ENCODE peak calls at places on chromosomes 12 and 14, in eight cellular contexts. H is CD8-positive, alpha-beta T cell; S is body of pancreas; Z is K562; C is lung; Q is neural crest cell; M is Peyer's patch; N is brain microvascular endothelial cell. R is an unnamed sample.

GRCh38 chr14:68365228-68365627 is 427.6 kb downstream of the ZFP36L1 start:
- DNase-seq in H (no peak), S (no peak), Z (no peak), C (no peak), Q (no peak), M (no peak), N (peak), R (peak)

GRCh38 chr12:76866726-76867125 is 12.1 kb downstream of the CSRP2 start:
- DNase-seq in H (no peak), S (no peak), Z (no peak), C (no peak), Q (no peak), M (no peak), N (peak), R (no peak)

GRCh38 chr14:91269076-91269991 is 24.8 kb upstream of the GPR68 start:
- DNase-seq in H (no peak), S (no peak), Z (no peak), C (no peak), Q (no peak), M (no peak), N (no peak), R (no peak)

GRCh38 chr14:104393898-104394605 is 185.5 kb upstream of the C14orf180 start:
- DNase-seq in H (peak), S (peak), Z (no peak), C (peak), Q (no peak), M (peak), N (no peak), R (no peak)

GRCh38 chr14:92252291-92252690 is 70.7 kb upstream of the SLC24A4 start:
- DNase-seq in H (no peak), S (no peak), Z (no peak), C (no peak), Q (no peak), M (no peak), N (no peak), R (no peak)

GRCh38 chr14:95811813-95812212 is 64.8 kb upstream of the TUNAR start:
- DNase-seq in H (no peak), S (no peak), Z (no peak), C (no peak), Q (no peak), M (no peak), N (no peak), R (no peak)

GRCh38 chr12:59940676-59941342 is 345.0 kb downstream of the SLC16A7 start:
- DNase-seq in H (no peak), S (no peak), Z (no peak), C (no peak), Q (no peak), M (no peak), N (peak), R (no peak)

GRCh38 chr12:89450922-89451321 is 73.7 kb downstream of the GALNT4 start:
- DNase-seq in H (no peak), S (no peak), Z (no peak), C (no peak), Q (no peak), M (no peak), N (peak), R (peak)

GRCh38 chr12:1115471-1116242 is 124.6 kb downstream of the ERC1 start:
- DNase-seq in H (no peak), S (no peak), Z (no peak), C (no peak), Q (no peak), M (no peak), N (peak), R (peak)

GRCh38 chr12:53944907-53945847 is 6.5 kb downstream of the HOXC13 start:
- DNase-seq in H (no peak), S (no peak), Z (no peak), C (no peak), Q (no peak), M (peak), N (no peak), R (no peak)

GRCh38 chr14:68800361-68800760 is 7.5 kb upstream of the ZFP36L1 start:
- DNase-seq in H (no peak), S (no peak), Z (no peak), C (no peak), Q (no peak), M (peak), N (no peak), R (no peak)

GRCh38 chr12:34373926-34374325 is 351.6 kb downstream of the ALG10 start:
- DNase-seq in H (no peak), S (no peak), Z (no peak), C (no peak), Q (no peak), M (no peak), N (no peak), R (no peak)

GRCh38 chr12:23504641-23505399 is 444.6 kb downstream of the SOX5 start:
- DNase-seq in H (no peak), S (no peak), Z (no peak), C (no peak), Q (no peak), M (no peak), N (no peak), R (no peak)

GRCh38 chr12:23503544-23503943 is 445.9 kb downstream of the SOX5 start:
- DNase-seq in H (no peak), S (no peak), Z (no peak), C (no peak), Q (no peak), M (no peak), N (no peak), R (no peak)

GRCh38 chr12:23502259-23502658 is 447.2 kb downstream of the SOX5 start:
- DNase-seq in H (no peak), S (no peak), Z (peak), C (no peak), Q (no peak), M (no peak), N (no peak), R (no peak)

DNA sequence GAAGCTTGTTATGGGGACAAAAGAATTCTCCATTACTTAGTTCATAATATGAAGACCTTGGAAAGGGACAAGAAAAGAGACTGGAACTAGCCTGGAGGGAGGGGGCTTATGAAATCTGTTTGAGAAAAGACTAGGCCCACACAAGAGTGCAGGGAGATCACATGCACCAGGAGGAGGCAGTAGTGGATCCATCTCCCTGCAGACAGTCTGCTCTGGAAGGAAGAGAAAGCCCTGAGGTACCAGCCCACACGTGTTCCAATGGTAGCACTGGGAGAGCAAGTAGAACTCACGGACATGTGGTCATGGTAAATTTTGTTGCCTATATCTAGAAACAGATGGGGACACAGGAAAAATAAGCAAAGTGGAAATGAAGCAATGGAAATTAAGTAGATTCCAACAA is 445.4 kb downstream of the SOX5 start:
- DNase-seq in H (no peak), S (no peak), Z (peak), C (no peak), Q (no peak), M (no peak), N (no peak), R (no peak)
- TF ChIP-seq CTCF in H (no peak), S (no peak), Z (peak), C (no peak), Q (no peak), M (no peak), N (no peak), R (no peak)

GRCh38 chr12:92574046-92574783 is 128.6 kb upstream of the PLEKHG7 start:
- DNase-seq in H (no peak), S (peak), Z (no peak), C (no peak), Q (no peak), M (no peak), N (peak), R (no peak)
- TF ChIP-seq CTCF in H (peak), S (no peak), Z (peak), C (no peak), Q (peak), M (no peak), N (peak), R (peak)

GRCh38 chr12:65263777-65264176 is 14.7 kb upstream of the MSRB3 start:
- DNase-seq in H (no peak), S (no peak), Z (no peak), C (no peak), Q (no peak), M (no peak), N (no peak), R (no peak)
- TF ChIP-seq CTCF in H (no peak), S (no peak), Z (no peak), C (no peak), Q (no peak), M (no peak), N (no peak), R (no peak)

GRCh38 chr14:78401866-78402265 is 231.7 kb downstream of the NRXN3 start:
- DNase-seq in H (no peak), S (no peak), Z (no peak), C (no peak), Q (no peak), M (no peak), N (no peak), R (no peak)

GRCh38 chr14:78403278-78403815 is 233.2 kb downstream of the NRXN3 start:
- DNase-seq in H (no peak), S (no peak), Z (no peak), C (no peak), Q (no peak), M (no peak), N (peak), R (no peak)

GRCh38 chr14:78399316-78399889 is 229.2 kb downstream of the NRXN3 start:
- DNase-seq in H (no peak), S (no peak), Z (no peak), C (no peak), Q (peak), M (no peak), N (peak), R (no peak)

GRCh38 chr14:78398216-78398615 is 228.0 kb downstream of the NRXN3 start:
- DNase-seq in H (no peak), S (no peak), Z (no peak), C (no peak), Q (no peak), M (no peak), N (no peak), R (no peak)
- TF ChIP-seq CTCF in H (no peak), S (no peak), Z (no peak), C (no peak), Q (no peak), M (no peak), N (no peak), R (no peak)

GRCh38 chr12:51528852-51529545 is 62.0 kb upstream of the SCN8A start:
- DNase-seq in H (no peak), S (no peak), Z (no peak), C (no peak), Q (no peak), M (peak), N (no peak), R (peak)
- TF ChIP-seq CTCF in H (no peak), S (no peak), Z (no peak), C (no peak), Q (no peak), M (no peak), N (no peak), R (no peak)

DNA sequence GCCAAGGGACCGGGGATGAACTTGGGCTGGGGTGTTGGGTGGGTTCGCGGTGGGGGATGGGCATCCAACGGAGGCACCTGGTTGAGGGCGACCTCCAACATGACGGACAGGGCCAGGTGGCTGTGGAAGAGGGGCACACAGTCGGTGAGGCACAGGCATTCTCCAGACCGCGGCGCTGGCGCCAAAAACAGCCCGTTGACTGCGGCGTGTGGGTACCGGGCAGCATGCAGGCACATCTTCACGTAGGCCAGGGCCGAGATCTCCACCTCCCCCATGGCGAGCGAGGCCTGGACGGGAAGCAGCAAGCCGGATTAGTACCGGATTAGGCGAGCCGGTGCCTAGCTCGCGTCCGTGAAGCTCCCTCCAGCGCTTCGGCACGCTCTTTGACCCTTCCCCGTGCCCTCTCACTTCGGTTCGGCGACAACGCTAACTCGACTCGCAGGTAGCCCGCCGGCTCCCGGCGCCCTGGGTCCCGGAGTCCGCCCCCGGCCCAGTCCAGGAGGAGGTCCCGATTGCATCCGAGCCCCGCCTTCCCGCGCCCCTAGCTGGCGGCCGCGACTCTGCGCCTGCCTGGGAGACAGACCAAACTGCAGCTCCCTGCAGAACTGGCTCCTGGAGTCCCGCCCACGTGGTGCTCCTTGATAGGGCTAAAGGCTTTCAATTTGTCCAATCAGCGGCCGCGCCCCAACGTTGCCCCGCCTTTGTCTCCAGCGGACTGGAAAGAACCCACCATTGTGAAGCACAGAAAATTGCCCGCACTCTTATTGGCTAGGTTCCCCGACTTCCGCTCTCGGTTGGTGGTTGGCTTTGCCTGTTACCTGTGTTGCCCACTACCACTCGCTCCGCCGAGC is at the start of gene EMC9:
- DNase-seq in H (peak), S (peak), Z (peak), C (peak), Q (peak), M (peak), N (peak), R (peak)
- TF ChIP-seq CTCF in H (no peak), S (peak), Z (peak), C (no peak), Q (peak), M (peak), N (peak), R (peak)

DNA sequence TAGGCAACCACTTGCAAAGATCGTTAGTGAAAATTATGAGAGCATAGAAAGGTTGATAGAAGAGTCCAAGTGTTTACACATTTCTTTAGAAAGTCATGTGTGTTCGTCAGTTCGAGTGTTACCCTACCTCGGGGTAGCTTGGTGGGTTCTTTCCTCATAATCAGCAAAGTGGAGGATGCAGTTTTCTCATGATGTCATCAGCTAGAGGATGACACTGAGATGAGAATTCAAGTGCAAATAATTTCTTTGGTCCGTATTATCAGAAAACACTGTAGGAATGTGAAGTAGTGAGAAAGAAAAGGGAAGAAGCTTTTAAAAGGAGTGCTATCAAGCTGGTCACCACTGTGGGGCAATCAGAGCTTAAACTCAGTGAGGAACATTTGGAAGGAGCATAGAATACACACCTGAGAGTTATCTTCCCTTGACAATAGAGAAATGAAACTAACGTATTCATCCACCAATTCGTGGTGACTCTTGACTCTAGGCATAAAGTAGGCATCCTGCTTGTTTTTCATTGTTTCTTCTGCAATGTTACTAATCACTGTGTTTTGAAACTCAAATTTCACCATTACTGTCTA is 1340.9 kb upstream of the TMEM132C start:
- DNase-seq in H (no peak), S (no peak), Z (no peak), C (no peak), Q (no peak), M (no peak), N (no peak), R (no peak)
- TF ChIP-seq CTCF in H (no peak), S (no peak), Z (no peak), C (no peak), Q (no peak), M (no peak), N (no peak), R (no peak)

GRCh38 chr12:16184691-16185090 is 92.8 kb downstream of the SLC15A5 start:
- DNase-seq in H (no peak), S (no peak), Z (no peak), C (no peak), Q (no peak), M (no peak), N (no peak), R (no peak)

GRCh38 chr12:16187684-16188083 is 89.8 kb downstream of the SLC15A5 start:
- DNase-seq in H (no peak), S (no peak), Z (no peak), C (no peak), Q (no peak), M (no peak), N (no peak), R (no peak)

DNA sequence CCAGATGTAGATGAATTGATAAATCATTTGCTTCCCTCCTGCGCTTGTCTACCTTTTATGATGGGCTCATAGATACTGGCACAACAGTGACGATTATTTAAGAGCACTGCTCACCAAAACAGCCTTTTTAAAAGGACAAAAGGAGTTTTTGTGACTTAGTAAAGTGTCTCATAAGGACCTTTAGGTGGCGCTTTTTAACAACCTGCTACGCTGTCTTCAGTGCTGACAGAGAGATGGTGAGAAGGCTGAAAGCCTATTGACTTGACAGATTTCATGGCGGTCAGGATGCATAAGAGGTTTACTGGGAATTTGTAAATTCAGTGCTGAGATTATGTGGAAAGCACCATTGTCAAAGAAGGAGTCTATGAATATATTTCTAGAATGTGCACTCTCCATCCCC is 87.6 kb downstream of the SLC15A5 start:
- DNase-seq in H (no peak), S (peak), Z (no peak), C (no peak), Q (no peak), M (no peak), N (no peak), R (peak)
- TF ChIP-seq CTCF in H (no peak), S (no peak), Z (no peak), C (no peak), Q (peak), M (no peak), N (peak), R (peak)

DNA sequence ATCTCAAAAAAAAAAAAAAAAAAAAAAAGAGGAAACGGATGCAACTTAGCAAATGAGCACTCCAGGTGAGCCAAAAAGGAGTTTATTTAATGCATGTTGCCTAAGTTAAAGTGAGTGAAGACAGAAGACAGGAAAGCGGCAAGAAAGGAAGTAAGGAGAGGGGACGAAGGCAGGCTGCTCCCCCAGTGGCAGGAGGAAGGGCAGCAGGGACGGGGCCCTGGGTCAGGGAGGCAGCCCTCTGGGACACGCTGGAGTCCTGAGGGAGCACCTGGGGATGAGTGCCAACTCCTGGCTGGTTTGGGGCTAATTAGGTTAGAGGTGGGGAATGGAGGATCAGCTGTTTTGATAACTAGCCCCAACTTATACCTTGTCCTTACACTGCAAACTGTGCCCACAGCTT is 37.0 kb upstream of the SPTLC2 start:
- DNase-seq in H (no peak), S (no peak), Z (peak), C (no peak), Q (peak), M (no peak), N (no peak), R (no peak)
- TF ChIP-seq CTCF in H (no peak), S (no peak), Z (peak), C (no peak), Q (peak), M (no peak), N (peak), R (peak)

GRCh38 chr12:65232490-65233077 is 45.9 kb upstream of the MSRB3 start:
- DNase-seq in H (no peak), S (no peak), Z (no peak), C (no peak), Q (no peak), M (no peak), N (no peak), R (peak)
- TF ChIP-seq CTCF in H (peak), S (peak), Z (no peak), C (no peak), Q (peak), M (no peak), N (no peak), R (peak)